ENCODE peak calls at places on chromosomes 16 and 17, in five cellular contexts. G is stomach, T is transverse colon, Q is A549, Z is sigmoid colon. J is an unnamed sample.

GRCh38 chr16:53220585-53220984 is 165.8 kb downstream of the CHD9 start:
- DNase-seq in Z (no peak), Q (no peak), G (no peak), T (no peak), J (no peak)

GRCh38 chr17:75619506-75620431 is 13.5 kb upstream of the SMIM5 start:
- DNase-seq in Z (no peak), Q (peak; percentile 75), T (no peak), G (no peak), J (no peak)

GRCh38 chr16:66900721-66901441 is 17.8 kb downstream of the CDH16 start:
- DNase-seq in Q (no peak), T (peak; percentile 57), G (no peak), Z (no peak), J (peak; percentile 66)

GRCh38 chr16:63530974-63531373 is 1494.7 kb upstream of the CDH8 start:
- DNase-seq in T (no peak), Q (no peak), Z (no peak), G (no peak), J (no peak)

GRCh38 chr17:43779145-43780125 is 658 bp upstream of the DUSP3 start:
- DNase-seq in Z (peak; percentile 69), T (no peak), G (no peak), Q (peak; percentile 66), J (no peak)

GRCh38 chr17:61478790-61479492 is 26.7 kb downstream of the TBX4 start:
- DNase-seq in T (no peak), Q (no peak), Z (peak; percentile 35), G (no peak), J (no peak)

GRCh38 chr17:69567130-69567529 is 152.6 kb downstream of the MAP2K6 start:
- DNase-seq in Z (no peak), G (no peak), Q (no peak), T (no peak), J (no peak)

GRCh38 chr17:55314784-55315491 is 50.2 kb downstream of the HLF start:
- DNase-seq in T (no peak), Z (no peak), Q (no peak), G (no peak), J (no peak)

GRCh38 chr16:48489376-48489775 is 104.2 kb upstream of the SIAH1 start:
- DNase-seq in G (no peak), Z (no peak), Q (no peak), T (no peak), J (no peak)

GRCh38 chr17:17420561-17421269 is 56.1 kb upstream of the MED9 start:
- DNase-seq in G (no peak), T (no peak), Q (no peak), Z (peak; percentile 79), J (peak; percentile 32)

GRCh38 chr17:51085150-51085805 is 35.4 kb downstream of the SPAG9 start:
- DNase-seq in Q (no peak), G (no peak), Z (no peak), T (no peak), J (no peak)

GRCh38 chr17:74759243-74759801 is 10.9 kb downstream of the NHERF1 start:
- DNase-seq in G (no peak), Z (no peak), T (peak; percentile 69), Q (no peak), J (no peak)

GRCh38 chr16:11610121-11610505 is 23.4 kb upstream of the LITAF start:
- DNase-seq in Q (no peak), G (no peak), Z (no peak), T (no peak), J (no peak)

DNA sequence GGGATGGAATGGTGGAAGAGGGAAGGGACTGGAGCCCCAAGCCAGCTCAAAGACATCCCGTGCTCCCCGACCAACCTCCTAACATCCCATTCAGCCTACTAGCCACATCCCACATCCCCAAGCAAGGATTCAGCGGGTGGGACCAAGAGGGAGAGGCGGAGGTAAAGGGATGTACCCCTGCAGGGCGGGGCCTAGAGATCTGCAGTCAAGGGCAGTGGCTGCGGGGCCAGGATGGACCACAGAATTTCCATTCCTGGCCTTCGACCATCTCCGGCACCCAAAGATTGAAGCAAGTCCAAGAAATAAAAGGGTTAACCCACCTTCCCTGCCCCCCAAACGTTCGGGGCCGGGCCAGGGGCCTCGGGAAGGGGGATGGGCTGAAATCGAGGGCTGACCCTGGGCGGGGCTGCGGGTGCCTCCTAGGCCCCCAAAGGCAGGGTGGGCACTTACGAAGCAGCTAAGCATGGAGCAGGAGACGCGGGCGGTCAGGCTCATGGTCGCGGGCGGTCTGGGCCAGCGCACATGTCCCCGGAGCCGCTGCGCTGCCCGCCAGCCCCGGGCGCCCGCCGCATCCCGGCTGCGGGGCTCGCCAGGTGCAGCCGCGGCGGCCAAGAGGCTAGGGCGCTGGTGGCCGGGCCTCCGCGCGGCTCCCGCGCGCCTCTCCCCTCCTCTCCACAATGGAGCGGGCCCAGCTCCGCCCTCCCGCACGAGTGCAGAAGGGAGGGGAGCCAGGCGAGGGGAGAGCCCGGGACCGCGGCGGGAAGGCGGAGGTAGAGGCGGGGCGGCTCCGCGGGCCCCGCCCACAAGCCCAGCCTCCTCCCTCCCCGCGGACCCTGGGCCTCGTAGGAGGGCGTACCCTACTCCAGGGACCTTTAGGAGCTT is at the start of gene MTMR4:
- DNase-seq in T (peak; percentile 89), Z (peak; percentile 92), G (peak; percentile 90), Q (peak; percentile 84), J (peak; percentile 86)
- TF ChIP-seq EP300 in T (no peak), Z (no peak), G (no peak), Q (no peak), J (no peak)

GRCh38 chr17:68351395-68351794 is 60.1 kb downstream of the ARSG start:
- DNase-seq in Q (no peak), G (no peak), Z (no peak), T (no peak), J (peak; percentile 43)
- TF ChIP-seq CTCF in Q (peak; percentile 29), G (no peak), Z (no peak), T (no peak), J (no peak)

GRCh38 chr16:51120289-51121008 is 30.6 kb downstream of the SALL1 start:
- DNase-seq in Q (no peak), Z (no peak), G (no peak), T (no peak), J (no peak)

GRCh38 chr16:51124896-51125295 is 26.2 kb downstream of the SALL1 start:
- DNase-seq in Q (no peak), G (no peak), Z (no peak), T (no peak), J (no peak)

GRCh38 chr16:51121850-51122249 is 29.2 kb downstream of the SALL1 start:
- DNase-seq in G (no peak), Q (no peak), Z (no peak), T (no peak), J (no peak)

GRCh38 chr16:51119576-51120288 is 31.3 kb downstream of the SALL1 start:
- DNase-seq in G (no peak), Z (no peak), T (no peak), Q (no peak), J (no peak)

DNA sequence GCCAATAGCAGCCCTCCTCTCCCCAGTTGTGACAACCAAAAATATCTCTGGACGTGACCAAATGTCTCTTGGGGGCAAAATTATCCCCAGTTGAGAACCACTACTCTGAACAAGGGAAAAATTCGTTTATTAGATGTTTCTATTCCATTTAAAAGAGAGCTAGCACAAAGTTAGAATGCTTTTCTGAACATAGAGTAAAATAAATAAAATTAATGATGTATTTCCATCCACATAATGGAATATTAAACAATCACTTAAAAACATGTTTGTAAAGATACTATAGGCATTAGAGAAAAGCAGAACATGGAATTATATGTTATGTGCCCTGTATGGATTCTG is 30.1 kb downstream of the SALL1 start:
- DNase-seq in Z (no peak), T (no peak), Q (no peak), G (no peak), J (no peak)
- TF ChIP-seq EP300 in Z (no peak), T (no peak), Q (no peak), G (no peak), J (no peak)

DNA sequence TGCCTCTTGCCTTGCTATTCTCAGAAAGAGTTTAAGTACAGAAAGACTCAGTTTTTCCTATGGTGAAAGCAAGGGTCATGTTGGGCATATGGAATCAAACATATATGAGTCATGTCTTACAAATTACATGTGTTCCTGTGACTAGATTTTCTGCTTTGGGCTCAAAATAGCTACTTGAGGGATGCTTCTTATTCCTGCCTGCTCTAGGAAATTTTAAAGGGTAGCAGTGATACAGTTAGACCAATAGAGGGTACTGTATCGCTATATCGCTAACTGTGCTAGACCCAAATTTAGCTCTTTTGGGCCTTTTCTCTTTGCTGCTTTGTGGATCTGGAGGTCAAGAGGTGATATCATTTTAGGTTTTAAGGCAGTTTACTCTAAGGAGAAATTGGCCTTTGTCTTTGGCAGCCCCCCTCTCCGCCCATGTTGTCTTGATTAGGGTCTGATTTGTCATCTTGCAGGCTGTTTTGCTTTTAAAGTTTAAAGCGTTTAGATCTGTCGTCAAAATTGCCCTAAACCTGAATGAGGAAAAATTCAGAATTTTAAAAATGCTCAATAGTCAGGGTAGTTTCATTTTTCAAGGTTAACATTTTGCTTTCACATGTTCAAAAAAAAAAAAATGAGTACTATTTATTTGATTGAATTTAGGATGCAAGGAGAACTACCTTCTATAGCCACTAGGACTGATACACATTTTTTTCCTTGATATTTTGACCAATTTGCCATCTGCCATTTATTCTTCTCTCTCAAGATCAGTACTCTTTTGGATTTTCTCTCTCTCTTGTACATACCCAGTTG is 8.8 kb downstream of the NFATC3 start:
- DNase-seq in Q (no peak), T (no peak), Z (no peak), G (no peak), J (no peak)
- TF ChIP-seq CTCF in Q (peak; percentile 57), T (peak; percentile 11), Z (no peak), G (no peak), J (no peak)

GRCh38 chr17:9522074-9522473 is 53.5 kb downstream of the STX8 start:
- DNase-seq in T (no peak), G (no peak), Z (no peak), Q (peak; percentile 31), J (no peak)

GRCh38 chr17:9520649-9521435 is 54.8 kb downstream of the STX8 start:
- DNase-seq in G (no peak), T (no peak), Q (no peak), Z (no peak), J (no peak)

GRCh38 chr17:9519873-9520272 is 55.7 kb downstream of the STX8 start:
- DNase-seq in Q (no peak), Z (no peak), G (no peak), T (no peak), J (no peak)

GRCh38 chr17:9513266-9513665 is 62.4 kb downstream of the STX8 start:
- DNase-seq in Q (no peak), G (no peak), Z (no peak), T (no peak), J (no peak)

GRCh38 chr17:9517396-9517795 is 58.2 kb downstream of the STX8 start:
- DNase-seq in Q (no peak), G (no peak), Z (no peak), T (no peak), J (no peak)
- TF ChIP-seq EP300 in Q (no peak), G (no peak), Z (no peak), T (no peak), J (no peak)

GRCh38 chr16:51756447-51757123 is 605.5 kb upstream of the SALL1 start:
- DNase-seq in G (no peak), T (no peak), Z (no peak), Q (no peak), J (no peak)
- TF ChIP-seq CTCF in G (no peak), T (no peak), Z (no peak), Q (no peak), J (no peak)

J was measured in ovary.